ENCODE peak calls at places on chromosomes 12 and 14, in eight cellular contexts. One of them, this sample, is unnamed.

GRCh38 chr12:119114294-119114693 is 64.4 kb upstream of the HSPB8 start:
- DNase-seq in RCC 7860: no peak
- DNase-seq in cerebellar nuclear complex: no peak
- DNase-seq in Right ventricle myocardium superior: no peak
- DNase-seq in central memory CD4-positive, alpha-beta T cell: no peak
- DNase-seq in HFFc6: no peak
- DNase-seq in fibroblast of mammary gland: no peak
- DNase-seq in H9: no peak
- DNase-seq in this sample: no peak

GRCh38 chr12:93198086-93198485 is 179.6 kb upstream of the NUDT4 start:
- DNase-seq in RCC 7860: peak
- DNase-seq in cerebellar nuclear complex: no peak
- DNase-seq in Right ventricle myocardium superior: no peak
- DNase-seq in central memory CD4-positive, alpha-beta T cell: no peak
- DNase-seq in HFFc6: peak
- DNase-seq in fibroblast of mammary gland: peak
- DNase-seq in H9: no peak
- DNase-seq in this sample: no peak

GRCh38 chr12:53115891-53116675 is 12.8 kb downstream of the SOAT2 start:
- DNase-seq in RCC 7860: no peak
- DNase-seq in cerebellar nuclear complex: no peak
- DNase-seq in Right ventricle myocardium superior: no peak
- DNase-seq in central memory CD4-positive, alpha-beta T cell: no peak
- DNase-seq in HFFc6: no peak
- DNase-seq in fibroblast of mammary gland: no peak
- DNase-seq in H9: no peak
- DNase-seq in this sample: no peak

GRCh38 chr12:26845984-26846383 is 13.0 kb upstream of the ITPR2 start:
- DNase-seq in RCC 7860: no peak
- DNase-seq in cerebellar nuclear complex: no peak
- DNase-seq in Right ventricle myocardium superior: no peak
- DNase-seq in central memory CD4-positive, alpha-beta T cell: no peak
- DNase-seq in HFFc6: peak
- DNase-seq in fibroblast of mammary gland: peak
- DNase-seq in H9: no peak
- DNase-seq in this sample: no peak

GRCh38 chr12:113135178-113136127 is at the start of gene RASAL1:
- DNase-seq in RCC 7860: no peak
- DNase-seq in cerebellar nuclear complex: no peak
- DNase-seq in Right ventricle myocardium superior: peak
- DNase-seq in central memory CD4-positive, alpha-beta T cell: peak
- DNase-seq in HFFc6: no peak
- DNase-seq in fibroblast of mammary gland: no peak
- DNase-seq in H9: peak
- DNase-seq in this sample: peak

GRCh38 chr14:93281937-93282336 is 50.9 kb downstream of the BTBD7 start:
- DNase-seq in RCC 7860: no peak
- DNase-seq in cerebellar nuclear complex: no peak
- DNase-seq in Right ventricle myocardium superior: no peak
- DNase-seq in central memory CD4-positive, alpha-beta T cell: no peak
- DNase-seq in HFFc6: peak
- DNase-seq in fibroblast of mammary gland: no peak
- DNase-seq in H9: no peak
- DNase-seq in this sample: no peak

GRCh38 chr12:52526511-52526951 is 6.3 kb upstream of the KRT5 start:
- DNase-seq in RCC 7860: no peak
- DNase-seq in cerebellar nuclear complex: no peak
- DNase-seq in Right ventricle myocardium superior: no peak
- DNase-seq in central memory CD4-positive, alpha-beta T cell: no peak
- DNase-seq in HFFc6: no peak
- DNase-seq in fibroblast of mammary gland: no peak
- DNase-seq in H9: peak
- DNase-seq in this sample: no peak

GRCh38 chr12:112422531-112422930 is 3.8 kb downstream of the PTPN11 start:
- DNase-seq in RCC 7860: no peak
- DNase-seq in cerebellar nuclear complex: no peak
- DNase-seq in Right ventricle myocardium superior: no peak
- DNase-seq in central memory CD4-positive, alpha-beta T cell: no peak
- DNase-seq in HFFc6: no peak
- DNase-seq in fibroblast of mammary gland: peak
- DNase-seq in H9: no peak
- DNase-seq in this sample: no peak

GRCh38 chr12:118032188-118032587 is 15.7 kb downstream of the RFC5 start:
- DNase-seq in RCC 7860: no peak
- DNase-seq in cerebellar nuclear complex: no peak
- DNase-seq in Right ventricle myocardium superior: no peak
- DNase-seq in central memory CD4-positive, alpha-beta T cell: no peak
- DNase-seq in HFFc6: no peak
- DNase-seq in fibroblast of mammary gland: no peak
- DNase-seq in H9: no peak
- DNase-seq in this sample: no peak

GRCh38 chr12:41277019-41277770 is 89.1 kb downstream of the PDZRN4 start:
- DNase-seq in RCC 7860: peak
- DNase-seq in cerebellar nuclear complex: no peak
- DNase-seq in Right ventricle myocardium superior: no peak
- DNase-seq in central memory CD4-positive, alpha-beta T cell: no peak
- DNase-seq in HFFc6: peak
- DNase-seq in fibroblast of mammary gland: peak
- DNase-seq in H9: no peak
- DNase-seq in this sample: no peak

GRCh38 chr14:84421611-84422010 is 1108.3 kb upstream of the FLRT2 start:
- DNase-seq in RCC 7860: no peak
- DNase-seq in cerebellar nuclear complex: no peak
- DNase-seq in Right ventricle myocardium superior: no peak
- DNase-seq in central memory CD4-positive, alpha-beta T cell: no peak
- DNase-seq in HFFc6: no peak
- DNase-seq in fibroblast of mammary gland: no peak
- DNase-seq in H9: no peak
- DNase-seq in this sample: no peak

GRCh38 chr12:102960766-102961487 is 3.5 kb downstream of the ASCL1 start:
- DNase-seq in RCC 7860: no peak
- DNase-seq in cerebellar nuclear complex: no peak
- DNase-seq in Right ventricle myocardium superior: no peak
- DNase-seq in central memory CD4-positive, alpha-beta T cell: no peak
- DNase-seq in HFFc6: no peak
- DNase-seq in fibroblast of mammary gland: no peak
- DNase-seq in H9: peak
- DNase-seq in this sample: no peak

GRCh38 chr14:105059035-105059916 is 6.0 kb downstream of the GPR132 start:
- DNase-seq in RCC 7860: no peak
- DNase-seq in cerebellar nuclear complex: no peak
- DNase-seq in Right ventricle myocardium superior: peak
- DNase-seq in central memory CD4-positive, alpha-beta T cell: peak
- DNase-seq in HFFc6: no peak
- DNase-seq in fibroblast of mammary gland: peak
- DNase-seq in H9: peak
- DNase-seq in this sample: no peak

GRCh38 chr14:61616524-61617185 is 78.7 kb upstream of the HIF1A start:
- DNase-seq in RCC 7860: peak
- DNase-seq in cerebellar nuclear complex: no peak
- DNase-seq in Right ventricle myocardium superior: no peak
- DNase-seq in central memory CD4-positive, alpha-beta T cell: no peak
- DNase-seq in HFFc6: peak
- DNase-seq in fibroblast of mammary gland: peak
- DNase-seq in H9: no peak
- DNase-seq in this sample: no peak

GRCh38 chr12:90355701-90356345 is 599.2 kb downstream of the CCER1 start:
- DNase-seq in RCC 7860: no peak
- DNase-seq in cerebellar nuclear complex: no peak
- DNase-seq in Right ventricle myocardium superior: no peak
- DNase-seq in central memory CD4-positive, alpha-beta T cell: no peak
- DNase-seq in HFFc6: no peak
- DNase-seq in fibroblast of mammary gland: no peak
- DNase-seq in H9: no peak
- DNase-seq in this sample: no peak

GRCh38 chr14:74235017-74235416 is 4.2 kb upstream of the VSX2 start:
- DNase-seq in RCC 7860: no peak
- DNase-seq in cerebellar nuclear complex: no peak
- DNase-seq in Right ventricle myocardium superior: no peak
- DNase-seq in central memory CD4-positive, alpha-beta T cell: no peak
- DNase-seq in HFFc6: no peak
- DNase-seq in fibroblast of mammary gland: no peak
- DNase-seq in H9: no peak
- DNase-seq in this sample: no peak

GRCh38 chr14:75196064-75196463 is 19.7 kb upstream of the TMED10 start:
- DNase-seq in RCC 7860: no peak
- DNase-seq in cerebellar nuclear complex: no peak
- DNase-seq in Right ventricle myocardium superior: no peak
- DNase-seq in central memory CD4-positive, alpha-beta T cell: no peak
- DNase-seq in HFFc6: no peak
- DNase-seq in fibroblast of mammary gland: no peak
- DNase-seq in H9: no peak
- DNase-seq in this sample: no peak

GRCh38 chr12:79250955-79251354 is 386.4 kb downstream of the SYT1 start:
- DNase-seq in RCC 7860: no peak
- DNase-seq in cerebellar nuclear complex: no peak
- DNase-seq in Right ventricle myocardium superior: no peak
- DNase-seq in central memory CD4-positive, alpha-beta T cell: no peak
- DNase-seq in HFFc6: peak
- DNase-seq in fibroblast of mammary gland: no peak
- DNase-seq in H9: no peak
- DNase-seq in this sample: no peak

GRCh38 chr12:65940744-65941143 is 116.5 kb downstream of the HMGA2 start:
- DNase-seq in RCC 7860: no peak
- DNase-seq in cerebellar nuclear complex: no peak
- DNase-seq in Right ventricle myocardium superior: no peak
- DNase-seq in central memory CD4-positive, alpha-beta T cell: no peak
- DNase-seq in HFFc6: no peak
- DNase-seq in fibroblast of mammary gland: no peak
- DNase-seq in H9: no peak
- DNase-seq in this sample: no peak

GRCh38 chr12:132218519-132218860 is 74.2 kb downstream of the NOC4L start:
- DNase-seq in RCC 7860: no peak
- DNase-seq in cerebellar nuclear complex: no peak
- DNase-seq in Right ventricle myocardium superior: no peak
- DNase-seq in central memory CD4-positive, alpha-beta T cell: no peak
- DNase-seq in HFFc6: no peak
- DNase-seq in fibroblast of mammary gland: no peak
- DNase-seq in H9: no peak
- DNase-seq in this sample: no peak

GRCh38 chr14:73153272-73153671 is 17.0 kb downstream of the PSEN1 start:
- DNase-seq in RCC 7860: no peak
- DNase-seq in cerebellar nuclear complex: no peak
- DNase-seq in Right ventricle myocardium superior: no peak
- DNase-seq in central memory CD4-positive, alpha-beta T cell: no peak
- DNase-seq in HFFc6: peak
- DNase-seq in fibroblast of mammary gland: peak
- DNase-seq in H9: no peak
- DNase-seq in this sample: no peak

This sample was measured in stimulated activated CD4-positive, alpha-beta T cell treated with anti-CD3 and anti-CD28 coated beads, TNF-alpha, amount 100 ng/mL, for 24 hours.